ENCODE peak calls at places on chromosomes 4 and X, in nine cellular contexts. H, T, Q, B, X, U, O, J and L are unnamed samples.

GRCh38 chrX:74511704-74512103 is 90.4 kb downstream of the SLC16A2 start:
- DNase-seq in U (no peak), H (no peak), X (no peak), T (no peak), Q (no peak), O (peak; percentile 30), B (no peak), J (no peak), L (no peak)

GRCh38 chrX:30642642-30643041 is 10.6 kb upstream of the GK start:
- DNase-seq in H (no peak), T (no peak), B (no peak), U (no peak), X (no peak), Q (no peak), J (no peak), O (no peak), L (no peak)

GRCh38 chr4:7131498-7132031 is 60.8 kb upstream of the SORCS2 start:
- DNase-seq in H (no peak), T (no peak), O (no peak), Q (no peak), B (no peak), X (no peak), U (no peak), J (no peak), L (no peak)

GRCh38 chr4:67765928-67766327 is 11.7 kb upstream of the GNRHR start:
- DNase-seq in H (no peak), U (no peak), T (no peak), B (no peak), Q (peak; percentile 53), O (no peak), X (no peak), J (no peak), L (no peak)

GRCh38 chr4:177566691-177567090 is 124.5 kb upstream of the AGA start:
- DNase-seq in T (no peak), O (no peak), X (no peak), Q (peak; percentile 4), U (no peak), B (no peak), J (no peak), H (no peak), L (no peak)

GRCh38 chr4:118417325-118417724 is 64.5 kb upstream of the PRSS12 start:
- DNase-seq in Q (no peak), X (peak; percentile 51), U (no peak), T (no peak), J (no peak), H (no peak), O (no peak), B (no peak), L (peak; percentile 14)

GRCh38 chr4:89137695-89138094 is 26.4 kb downstream of the TIGD2 start:
- DNase-seq in X (no peak), B (no peak), U (no peak), O (peak; percentile 85), Q (no peak), J (peak; percentile 47), T (no peak), H (no peak), L (no peak)

GRCh38 chrX:78527818-78528217 is 131.3 kb downstream of the RTL3 start:
- DNase-seq in T (no peak), Q (peak; percentile 17), B (no peak), U (no peak), H (no peak), J (no peak), X (no peak), O (no peak), L (no peak)

GRCh38 chrX:154696328-154697045 is 43.1 kb upstream of the CTAG2 start:
- DNase-seq in Q (peak; percentile 90), H (no peak), T (no peak), B (no peak), J (no peak), U (no peak), X (peak; percentile 80), O (no peak), L (peak; percentile 61)

GRCh38 chr4:65502151-65502691 is 168.1 kb downstream of the EPHA5 start:
- DNase-seq in X (peak; percentile 60), H (no peak), J (no peak), Q (peak; percentile 51), T (no peak), U (no peak), B (no peak), O (no peak), L (peak; percentile 84)

GRCh38 chr4:88457307-88458090 is 580 bp downstream of the HERC5 start:
- DNase-seq in J (no peak), T (peak; percentile 89), Q (no peak), O (peak; percentile 86), B (peak; percentile 40), X (peak; percentile 34), U (peak; percentile 12), H (peak; percentile 11), L (peak; percentile 1)

GRCh38 chr4:176988226-176988625 is 195.5 kb upstream of the VEGFC start:
- DNase-seq in O (no peak), U (no peak), B (no peak), H (no peak), J (no peak), Q (peak; percentile 98), X (peak; percentile 85), T (no peak), L (peak; percentile 92)

GRCh38 chr4:76028242-76028859 is 5.1 kb upstream of the CXCL10 start:
- DNase-seq in U (no peak), O (no peak), H (no peak), J (no peak), X (peak; percentile 26), Q (peak; percentile 37), T (no peak), B (no peak), L (peak; percentile 23)

GRCh38 chr4:2927016-2927695 is 36.0 kb downstream of the NOP14 start:
- DNase-seq in O (no peak), Q (no peak), T (peak; percentile 79), B (no peak), J (no peak), X (no peak), U (no peak), H (no peak), L (no peak)

GRCh38 chrX:10098235-10098819 is 58.4 kb upstream of the CLCN4 start:
- DNase-seq in T (no peak), Q (peak; percentile 8), B (no peak), J (no peak), H (no peak), X (peak; percentile 28), O (no peak), U (no peak), L (no peak)

GRCh38 chr4:55635760-55636621 is at the start of gene NMU:
- DNase-seq in Q (peak; percentile 14), X (no peak), J (no peak), T (peak; percentile 86), H (no peak), B (peak; percentile 54), O (peak; percentile 85), U (peak; percentile 20), L (peak; percentile 5)

GRCh38 chr4:336099-336892 is 1.3 kb upstream of the ZNF141 start:
- DNase-seq in H (peak; percentile 8), T (peak; percentile 87), X (peak; percentile 31), O (peak; percentile 71), B (peak; percentile 35), J (no peak), Q (peak; percentile 14), U (peak; percentile 14), L (no peak)

GRCh38 chrX:115332832-115333231 is 43.3 kb downstream of the LUZP4 start:
- DNase-seq in B (no peak), Q (no peak), O (no peak), H (no peak), U (no peak), T (no peak), J (no peak), X (peak; percentile 37), L (no peak)

GRCh38 chrX:115333446-115333845 is 43.9 kb downstream of the LUZP4 start:
- DNase-seq in U (no peak), T (no peak), J (no peak), Q (no peak), O (no peak), X (peak; percentile 38), B (no peak), H (no peak), L (no peak)

GRCh38 chrX:115330498-115331138 is 41.1 kb downstream of the LUZP4 start:
- DNase-seq in O (peak; percentile 78), H (no peak), B (peak; percentile 21), T (no peak), Q (peak; percentile 76), X (peak; percentile 80), J (no peak), U (peak; percentile 11), L (peak; percentile 70)
- H3K4me3 ChIP-seq in O (no peak overlapping the region), H (no peak overlapping the region), B (no peak overlapping the region), T (no peak overlapping the region), Q (no peak overlapping the region), X (peak overlapping the region; percentile 47), J (no peak overlapping the region), U (peak overlapping the region; percentile 37), L (peak overlapping the region; percentile 10)

GRCh38 chrX:103151799-103152198 is 58.9 kb upstream of the NXF3 start:
- DNase-seq in T (no peak), O (no peak), Q (peak; percentile 13), B (no peak), U (no peak), H (no peak), X (no peak), J (no peak), L (no peak)
- H3K4me3 ChIP-seq in T (no peak overlapping the region), O (no peak overlapping the region), Q (no peak overlapping the region), B (no peak overlapping the region), U (no peak overlapping the region), H (no peak overlapping the region), X (no peak overlapping the region), J (no peak overlapping the region), L (no peak overlapping the region)

DNA sequence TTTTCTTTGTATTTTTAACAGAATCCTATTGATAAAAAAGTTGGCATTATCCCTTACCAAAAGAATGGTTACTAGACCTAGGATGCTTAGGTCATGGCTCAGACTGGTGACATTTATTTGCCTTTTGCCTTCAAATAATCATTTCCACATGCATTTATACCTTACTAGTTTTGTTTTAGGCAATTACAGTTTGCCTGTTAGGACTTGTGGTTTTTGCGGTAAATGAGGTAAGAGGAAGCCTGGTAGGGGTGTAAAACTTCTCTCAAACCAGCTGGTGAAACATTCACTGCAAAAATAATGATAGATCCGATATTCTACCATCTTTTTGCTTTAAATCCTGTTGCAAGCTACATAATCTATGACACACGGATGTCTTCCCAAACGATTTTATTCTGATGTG is 12.1 kb downstream of the LAMP2 start:
- DNase-seq in X (peak; percentile 33), B (no peak), U (no peak), O (no peak), T (no peak), H (no peak), J (no peak), Q (peak; percentile 81), L (peak; percentile 47)
- H3K4me3 ChIP-seq in X (no peak overlapping the region), B (no peak overlapping the region), U (no peak overlapping the region), O (no peak overlapping the region), T (no peak overlapping the region), H (no peak overlapping the region), J (no peak overlapping the region), Q (no peak overlapping the region), L (no peak overlapping the region)

DNA sequence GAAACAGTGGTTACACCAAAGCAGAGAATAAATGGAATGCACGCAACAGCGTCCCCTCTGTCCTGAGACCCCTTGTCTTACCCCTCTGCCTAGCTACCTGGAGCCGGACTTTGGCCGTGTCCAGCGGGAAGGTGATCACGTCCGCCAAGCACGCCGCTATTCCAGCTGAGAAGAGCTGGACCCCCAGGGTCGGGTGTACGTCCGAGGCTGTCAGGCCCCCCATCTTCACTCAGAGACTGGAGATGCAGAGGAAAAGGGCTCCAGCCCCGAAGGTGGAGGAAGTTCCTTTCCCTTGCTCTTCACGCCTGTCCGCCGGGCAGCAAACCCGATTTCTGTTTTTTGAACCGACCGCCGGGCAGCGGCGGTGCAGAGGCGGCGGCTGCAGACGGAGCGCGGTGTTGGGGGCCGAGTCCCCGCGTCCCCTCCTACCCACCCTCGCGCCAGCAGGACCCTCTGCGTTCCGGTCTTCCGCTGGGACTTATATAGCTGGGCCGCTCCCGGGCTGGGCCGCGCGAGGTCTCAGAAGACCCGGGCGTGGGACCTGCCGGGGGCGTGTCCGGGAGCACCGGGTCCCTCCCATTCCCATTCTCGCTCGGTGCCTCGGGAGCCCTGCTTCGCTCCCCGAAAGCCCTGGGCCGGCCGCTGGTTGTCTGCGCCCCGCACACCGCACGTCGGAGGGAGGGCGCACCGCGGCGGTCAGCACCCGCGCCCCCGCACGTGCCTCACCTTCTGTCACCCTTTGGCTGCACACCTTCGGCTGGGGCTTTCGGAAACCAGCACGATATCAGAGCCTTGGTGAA is at the start of gene UCP1:
- DNase-seq in B (peak; percentile 19), O (peak; percentile 85), H (no peak), U (no peak), J (no peak), T (no peak), Q (no peak), X (peak; percentile 3), L (peak; percentile 2)
- H3K4me3 ChIP-seq in B (peak within 1 kb of the TSS; percentile 21), O (peak within 1 kb of the TSS; percentile 78), H (peak within 1 kb of the TSS; percentile 14), U (peak within 1 kb of the TSS; percentile 51), J (peak within 1 kb of the TSS; percentile 61), T (peak within 1 kb of the TSS; percentile 19), Q (peak within 1 kb of the TSS; percentile 27), X (peak within 1 kb of the TSS; percentile 50), L (peak within 1 kb of the TSS; percentile 37)